ENCODE peak calls at places on chromosome 10, in six cellular contexts. B is HepG2, G is H1, H is K562, D is SK-N-SH, V is GM12878. U is an unnamed sample.

GRCh38 chr10:34804306-34804705 is 10.8 kb downstream of the PARD3 start:
- DNase-seq in V (no peak), G (no peak), B (no peak), D (no peak), H (no peak), U (no peak)

GRCh38 chr10:68559872-68560200 is 301 bp upstream of the TET1 start:
- DNase-seq in D (no peak), B (no peak), V (no peak), G (no peak), H (no peak), U (peak; percentile 8)

GRCh38 chr10:110225756-110226554 is 18.6 kb downstream of the MXI1 start:
- DNase-seq in V (no peak), B (peak; percentile 83), D (peak; percentile 93), G (peak; percentile 79), H (peak; percentile 75), U (peak; percentile 92)

GRCh38 chr10:22958338-22958737 is 30.5 kb downstream of the ARMC3 start:
- DNase-seq in B (no peak), D (no peak), V (no peak), G (no peak), H (no peak), U (no peak)

GRCh38 chr10:43734716-43735115 is 86.0 kb upstream of the ZNF32 start:
- DNase-seq in V (no peak), D (no peak), H (no peak), B (no peak), G (no peak), U (no peak)

GRCh38 chr10:119516381-119517234 is 25.9 kb downstream of the RGS10 start:
- DNase-seq in G (no peak), H (peak; percentile 25), V (peak; percentile 69), D (no peak), B (no peak), U (no peak)

GRCh38 chr10:59623823-59624535 is 85.7 kb downstream of the SLC16A9 start:
- DNase-seq in D (no peak), B (no peak), H (no peak), V (no peak), G (no peak), U (no peak)

GRCh38 chr10:57952741-57953140 is 315.0 kb downstream of the IPMK start:
- DNase-seq in D (no peak), G (no peak), H (no peak), V (no peak), B (no peak), U (no peak)

GRCh38 chr10:1359599-1359955 is 303.4 kb downstream of the WDR37 start:
- DNase-seq in D (no peak), G (no peak), H (no peak), V (no peak), B (no peak), U (no peak)

GRCh38 chr10:8084799-8085198 is 30.3 kb downstream of the GATA3 start:
- DNase-seq in D (no peak), V (no peak), G (no peak), H (no peak), B (no peak), U (no peak)

GRCh38 chr10:6494452-6494839 is 85.6 kb downstream of the PRKCQ start:
- DNase-seq in V (no peak), D (no peak), B (no peak), G (no peak), H (no peak), U (no peak)

GRCh38 chr10:97889461-97890265 is 40.0 kb downstream of the GOLGA7B start:
- DNase-seq in H (peak; percentile 61), B (no peak), D (peak; percentile 54), G (peak; percentile 68), V (no peak), U (peak; percentile 66)

GRCh38 chr10:24963646-24964045 is 11.2 kb upstream of the PRTFDC1 start:
- DNase-seq in D (no peak), G (no peak), H (no peak), V (no peak), B (no peak), U (no peak)

GRCh38 chr10:103896225-103896624 is 21.8 kb downstream of the STN1 start:
- DNase-seq in B (no peak), G (no peak), V (no peak), D (no peak), H (no peak), U (peak; percentile 45)

GRCh38 chr10:3169271-3169670 is 3.3 kb downstream of the PITRM1 start:
- DNase-seq in D (no peak), G (no peak), H (no peak), V (no peak), B (no peak), U (no peak)

GRCh38 chr10:97852277-97852676 is 2.6 kb downstream of the GOLGA7B start:
- DNase-seq in V (no peak), G (no peak), D (no peak), H (no peak), B (no peak), U (no peak)

GRCh38 chr10:77925795-77926565 is 575 bp downstream of the DLG5 start:
- DNase-seq in V (no peak), D (peak; percentile 67), B (no peak), G (no peak), H (no peak), U (no peak)

GRCh38 chr10:79496896-79497295 is 15.4 kb upstream of the EIF5AL1 start:
- DNase-seq in B (no peak), G (no peak), H (no peak), V (no peak), D (no peak), U (no peak)

GRCh38 chr10:106866244-106866845 is 298.2 kb downstream of the SORCS1 start:
- DNase-seq in H (no peak), V (peak; percentile 58), D (no peak), B (no peak), G (no peak), U (no peak)

GRCh38 chr10:80502621-80503583 is 34.8 kb upstream of the SH2D4B start:
- DNase-seq in V (no peak), B (no peak), D (no peak), G (no peak), H (no peak), U (no peak)

GRCh38 chr10:97116534-97117162 is 69.1 kb downstream of the SLIT1 start:
- DNase-seq in V (no peak), H (no peak), G (no peak), D (no peak), B (no peak), U (no peak)

GRCh38 chr10:110504111-110504735 is 6.5 kb downstream of the DUSP5 start:
- DNase-seq in H (peak; percentile 44), B (no peak), G (no peak), D (no peak), V (peak; percentile 93), U (no peak)

GRCh38 chr10:13873201-13873600 is 286.4 kb downstream of the PRPF18 start:
- DNase-seq in H (no peak), G (no peak), B (no peak), V (no peak), D (no peak), U (no peak)

GRCh38 chr10:110426294-110427153 is 71.2 kb upstream of the DUSP5 start:
- DNase-seq in D (no peak), H (no peak), V (no peak), B (no peak), G (no peak), U (no peak)

GRCh38 chr10:47290338-47290737 is 9.7 kb upstream of the GDF10 start:
- DNase-seq in G (no peak), D (no peak), H (no peak), B (no peak), V (no peak), U (no peak)

GRCh38 chr10:87862644-87863101 is 660 bp downstream of the KLLN start:
- DNase-seq in B (no peak), G (no peak), V (no peak), D (no peak), H (peak; percentile 4), U (no peak)

GRCh38 chr10:120514035-120514620 is 57.1 kb downstream of the PLPP4 start:
- DNase-seq in G (peak; percentile 15), H (peak; percentile 36), D (no peak), V (no peak), B (peak; percentile 24), U (no peak)

GRCh38 chr10:75404335-75405200 is 3.0 kb upstream of the ZNF503 start:
- DNase-seq in G (no peak), V (no peak), B (peak; percentile 67), D (peak; percentile 68), H (no peak), U (no peak)

GRCh38 chr10:30432631-30433285 is 1.2 kb upstream of the MAP3K8 start:
- DNase-seq in H (peak; percentile 32), G (no peak), B (no peak), D (no peak), V (no peak), U (peak; percentile 74)

GRCh38 chr10:68543004-68543918 is 15.9 kb upstream of the SLC25A16 start:
- DNase-seq in H (no peak), B (peak; percentile 71), G (no peak), D (no peak), V (no peak), U (peak; percentile 48)

GRCh38 chr10:30883116-30883515 is 148.5 kb downstream of the ZNF438 start:
- DNase-seq in V (no peak), B (no peak), G (no peak), D (no peak), H (no peak), U (no peak)

GRCh38 chr10:52539463-52539862 is 225.4 kb downstream of the DKK1 start:
- DNase-seq in V (no peak), D (no peak), G (no peak), H (no peak), B (no peak), U (peak; percentile 71)
- H3K9ac ChIP-seq in V (no peak overlapping the region), D (no peak overlapping the region), G (no peak overlapping the region), H (no peak overlapping the region), B (no peak overlapping the region), U (peak overlapping the region; percentile 35)

DNA sequence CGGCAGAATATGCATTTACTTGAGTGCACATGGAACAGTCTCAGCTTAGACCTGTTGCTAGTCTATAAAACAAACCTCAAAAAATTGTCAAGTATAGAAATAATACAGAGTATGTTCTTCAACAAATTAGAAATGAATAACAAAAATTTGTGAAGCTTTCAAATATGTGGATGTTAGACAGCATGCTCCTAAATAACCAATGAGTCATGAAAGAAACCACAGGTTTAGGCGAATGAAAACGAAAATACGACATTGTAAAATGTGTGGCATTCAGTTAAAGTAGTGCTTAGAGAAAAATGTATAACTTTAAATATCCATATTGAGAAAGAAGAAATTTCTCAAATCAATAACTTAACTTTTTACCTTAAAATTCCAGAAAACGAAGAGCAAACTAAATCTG is 760.0 kb upstream of the SORCS1 start:
- DNase-seq in H (no peak), V (no peak), D (no peak), B (no peak), G (no peak), U (no peak)
- H3K4me3 ChIP-seq in H (no peak overlapping the region), V (no peak overlapping the region), D (no peak overlapping the region), B (no peak overlapping the region), G (no peak overlapping the region), U (no peak overlapping the region)

GRCh38 chr10:127196227-127196954 is at the start of gene INSYN2A:
- DNase-seq in H (no peak), D (peak; percentile 78), V (no peak), G (no peak), B (no peak), U (no peak)
- TF ChIP-seq JUND in H (no peak), D (no peak), V (no peak), G (no peak), B (no peak), U (no peak)

DNA sequence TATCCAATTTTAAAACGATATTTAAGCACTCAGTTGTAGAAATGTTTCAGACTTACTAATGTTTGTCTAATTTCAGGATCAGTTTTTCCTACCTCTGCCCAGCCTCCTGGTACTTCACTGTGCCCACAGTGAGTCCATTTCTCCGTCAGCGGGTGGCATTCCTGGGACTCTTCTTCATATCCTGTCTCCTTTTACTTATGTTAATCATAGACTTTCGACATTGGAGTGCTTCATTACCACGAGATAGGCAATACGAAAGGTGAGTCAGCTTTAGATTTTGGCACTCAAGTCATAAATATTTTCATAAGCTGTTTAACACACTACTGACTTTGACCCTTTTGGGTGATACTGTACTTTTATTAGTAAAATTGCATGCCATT is 2.1 kb downstream of the ENTPD7 start:
- DNase-seq in G (no peak), B (no peak), D (no peak), V (no peak), H (no peak), U (no peak)
- H3K9ac ChIP-seq in G (no peak overlapping the region), B (no peak overlapping the region), D (peak overlapping the region; percentile 94), V (no peak overlapping the region), H (no peak overlapping the region), U (no peak overlapping the region)